ENCODE peak calls at places on chromosomes 5 and 9, in seven cellular contexts. V is fibroblast of pulmonary artery, G is fibroblast of mammary gland, Y is coronary artery, H is cardiac muscle cell, E is AG09309, C is HFF-Myc. O is an unnamed sample.
A peak's percentile ranks its signal among the peaks of the same experiment; 100 is the strongest.

GRCh38 chr9:15354713-15355112 is 47.7 kb upstream of the TTC39B start:
- DNase-seq in E (no peak), V (no peak), G (no peak), H (peak; percentile 15), C (no peak), Y (no peak), O (no peak)

GRCh38 chr9:98331536-98332259 is 76.2 kb upstream of the TBC1D2 start:
- DNase-seq in G (peak; percentile 78), C (no peak), Y (no peak), V (no peak), H (no peak), E (no peak), O (no peak)

GRCh38 chr5:124952079-124952478 is 205.6 kb upstream of the ZNF608 start:
- DNase-seq in H (no peak), Y (no peak), V (no peak), G (peak; percentile 8), C (no peak), E (no peak), O (no peak)

GRCh38 chr5:111774525-111774924 is 17.5 kb upstream of the NREP start:
- DNase-seq in H (peak; percentile 67), C (peak; percentile 43), Y (no peak), V (peak; percentile 78), E (no peak), G (peak; percentile 38), O (no peak)

GRCh38 chr9:121326924-121327613 is 43.0 kb downstream of the STOM start:
- DNase-seq in G (no peak), E (no peak), V (no peak), Y (no peak), H (no peak), C (no peak), O (no peak)

GRCh38 chr5:167284491-167284890 is 1007.0 kb upstream of the WWC1 start:
- DNase-seq in V (peak; percentile 11), H (no peak), E (peak; percentile 8), G (peak; percentile 51), C (no peak), Y (no peak), O (no peak)

GRCh38 chr5:172766287-172767104 is 4.5 kb downstream of the DUSP1 start:
- DNase-seq in G (peak; percentile 95), Y (peak; percentile 99), V (peak; percentile 92), H (peak; percentile 49), C (no peak), E (peak; percentile 78), O (no peak)

GRCh38 chr9:109745335-109746283 is 34.4 kb upstream of the PALM2AKAP2 start:
- DNase-seq in C (no peak), Y (peak; percentile 77), E (no peak), G (peak; percentile 76), V (peak; percentile 76), H (peak; percentile 94), O (no peak)

GRCh38 chr5:51326844-51327243 is 56.4 kb upstream of the ISL1 start:
- DNase-seq in H (no peak), C (no peak), Y (no peak), V (no peak), G (no peak), E (no peak), O (no peak)

GRCh38 chr5:173237821-173238220 is 2.8 kb upstream of the NKX2-5 start:
- DNase-seq in C (no peak), V (no peak), G (no peak), H (peak; percentile 54), E (no peak), Y (no peak), O (no peak)

GRCh38 chr5:169394371-169394770 is 93.4 kb upstream of the SLIT3 start:
- DNase-seq in H (no peak), E (no peak), Y (no peak), V (no peak), G (no peak), C (no peak), O (no peak)

GRCh38 chr5:149474198-149474597 is 77.0 kb downstream of the CSNK1A1 start:
- DNase-seq in V (no peak), E (no peak), G (peak; percentile 40), H (no peak), C (no peak), Y (no peak), O (no peak)

GRCh38 chr5:154312571-154312970 is 122.0 kb downstream of the GALNT10 start:
- DNase-seq in E (no peak), C (no peak), Y (no peak), V (peak; percentile 29), H (no peak), G (no peak), O (no peak)

GRCh38 chr9:132791699-132792240 is 86.3 kb downstream of the AK8 start:
- DNase-seq in Y (peak; percentile 28), G (no peak), V (no peak), C (no peak), E (no peak), H (no peak), O (no peak)

GRCh38 chr9:124439086-124439485 is 11.2 kb upstream of the ADGRD2 start:
- DNase-seq in Y (no peak), E (no peak), H (no peak), C (no peak), V (no peak), G (no peak), O (no peak)

GRCh38 chr9:20898885-20899554 is 132.4 kb downstream of the HACD4 start:
- DNase-seq in V (peak; percentile 22), C (no peak), G (peak; percentile 6), Y (no peak), E (no peak), H (peak; percentile 23), O (no peak)

GRCh38 chr5:153625826-153626354 is 135.4 kb downstream of the GRIA1 start:
- DNase-seq in V (no peak), C (no peak), Y (no peak), H (no peak), E (no peak), G (no peak), O (no peak)

GRCh38 chr5:87267574-87268125 is at the start of gene RASA1:
- DNase-seq in G (peak; percentile 88), V (peak; percentile 90), E (peak; percentile 62), C (peak; percentile 72), Y (peak; percentile 94), H (peak; percentile 95), O (peak; percentile 98)

GRCh38 chr5:179264641-179265528 is 80.4 kb downstream of the ADAMTS2 start:
- DNase-seq in V (no peak), C (no peak), Y (peak; percentile 70), H (no peak), E (no peak), G (no peak), O (no peak)

GRCh38 chr5:40577718-40578117 is 102.0 kb upstream of the PTGER4 start:
- DNase-seq in C (no peak), E (no peak), G (no peak), V (no peak), Y (no peak), H (no peak), O (no peak)

GRCh38 chr9:114301798-114302565 is 20.9 kb upstream of the ORM1 start:
- DNase-seq in Y (peak; percentile 61), G (no peak), H (no peak), V (no peak), C (no peak), E (no peak), O (no peak)

GRCh38 chr9:17802249-17802857 is 223.5 kb downstream of the SH3GL2 start:
- DNase-seq in C (peak; percentile 9), H (no peak), Y (no peak), G (peak; percentile 30), E (no peak), V (peak; percentile 32), O (no peak)
- TF ChIP-seq CTCF in C (peak; percentile 58), H (peak; percentile 63), Y (peak; percentile 15), G (peak; percentile 65), E (peak; percentile 58), V (peak; percentile 65), O (peak; percentile 50)

GRCh38 chr9:70510157-70510770 is 95.8 kb upstream of the KLF9 start:
- DNase-seq in G (no peak), C (no peak), H (peak; percentile 22), Y (no peak), V (peak; percentile 40), E (no peak), O (peak; percentile 17)
- TF ChIP-seq CTCF in G (peak; percentile 66), C (peak; percentile 73), H (peak; percentile 53), Y (no peak), V (peak; percentile 55), E (peak; percentile 57), O (peak; percentile 60)

GRCh38 chr9:131056781-131057506 is 39.4 kb upstream of the AIF1L start:
- DNase-seq in G (no peak), E (no peak), H (no peak), Y (no peak), V (no peak), C (no peak), O (no peak)
- TF ChIP-seq CTCF in G (no peak), E (no peak), H (no peak), Y (no peak), V (no peak), C (no peak), O (no peak)

GRCh38 chr5:11182441-11183080 is 421.5 kb upstream of the DAP start:
- DNase-seq in V (peak; percentile 31), G (peak; percentile 39), E (no peak), Y (no peak), C (peak; percentile 16), H (peak; percentile 47), O (no peak)
- TF ChIP-seq CTCF in V (peak; percentile 39), G (peak; percentile 61), E (peak; percentile 63), Y (no peak), C (peak; percentile 50), H (peak; percentile 19), O (peak; percentile 63)

GRCh38 chr5:35440409-35440808 is 177.3 kb upstream of the SPEF2 start:
- DNase-seq in Y (no peak), V (no peak), C (no peak), E (no peak), H (no peak), G (no peak), O (no peak)

GRCh38 chr5:35438288-35438687 is 179.4 kb upstream of the SPEF2 start:
- DNase-seq in E (no peak), Y (no peak), H (no peak), V (no peak), G (no peak), C (no peak), O (no peak)

GRCh38 chr5:35442916-35443639 is 174.6 kb upstream of the SPEF2 start:
- DNase-seq in E (no peak), C (no peak), G (no peak), H (no peak), V (no peak), Y (no peak), O (no peak)

GRCh38 chr5:35438786-35439185 is 178.9 kb upstream of the SPEF2 start:
- DNase-seq in H (no peak), C (no peak), E (no peak), V (no peak), G (peak; percentile 17), Y (no peak), O (no peak)

GRCh38 chr5:35443803-35444595 is 173.7 kb upstream of the SPEF2 start:
- DNase-seq in H (no peak), V (no peak), C (no peak), Y (no peak), G (no peak), E (no peak), O (no peak)
- TF ChIP-seq CTCF in H (no peak), V (no peak), C (no peak), Y (no peak), G (no peak), E (no peak), O (no peak)

GRCh38 chr5:90161399-90161798 is 248.2 kb downstream of the CETN3 start:
- DNase-seq in H (peak; percentile 78), G (peak; percentile 40), V (peak; percentile 95), Y (no peak), C (no peak), E (no peak), O (no peak)
- TF ChIP-seq CTCF in H (peak; percentile 70), G (peak; percentile 31), V (peak; percentile 67), Y (no peak), C (no peak), E (no peak), O (peak; percentile 34)

GRCh38 chr9:135478858-135479468 is 619 bp upstream of the PPP1R26 start:
- DNase-seq in H (peak; percentile 68), E (no peak), V (peak; percentile 28), Y (no peak), G (peak; percentile 11), C (no peak), O (peak; percentile 38)
- TF ChIP-seq CTCF in H (peak; percentile 23), E (peak; percentile 23), V (peak; percentile 22), Y (no peak), G (no peak), C (no peak), O (peak; percentile 30)